ENCODE peak calls at places on chromosomes 16 and 17, in ten cellular contexts. V is T-cell; A is HFFc6; M is activated CD4-positive, alpha-beta T cell treated with anti-CD3 and anti-CD28 coated beads, Interleukin-2, amount 50 U/mL, for 1 hour; Y is GM12892; F is 8988T; H is sciatic nerve; U is NCI-H1105; L is astrocyte of the spinal cord; K is NCI-H1436. T is an unnamed sample.
A peak's percentile ranks its signal among the peaks of the same experiment; 100 is the strongest.

GRCh38 chr16:4052801-4053662 is 63.2 kb downstream of the ADCY9 start:
- DNase-seq in V (no peak), A (peak; percentile 71), M (no peak), Y (no peak), F (no peak), H (peak; percentile 66), U (peak; percentile 77), L (peak; percentile 23), K (peak; percentile 70), T (no peak)

GRCh38 chr17:4897198-4897657 is 2.1 kb upstream of the C17orf107 start:
- DNase-seq in V (no peak), A (no peak), M (no peak), Y (peak; percentile 9), F (no peak), H (no peak), U (no peak), L (no peak), K (no peak), T (no peak)

GRCh38 chr16:20901068-20901440 is 483 bp downstream of the LYRM1 start:
- DNase-seq in V (no peak), A (no peak), M (no peak), Y (no peak), F (no peak), H (no peak), U (no peak), L (no peak), K (no peak), T (peak; percentile 25)

GRCh38 chr17:65208753-65209152 is 71.6 kb downstream of the RGS9 start:
- DNase-seq in V (no peak), A (no peak), M (no peak), Y (no peak), F (no peak), H (peak; percentile 44), U (no peak), L (no peak), K (no peak), T (no peak)

GRCh38 chr16:19743816-19744159 is 25.7 kb downstream of the IQCK start:
- DNase-seq in V (no peak), A (no peak), M (no peak), Y (no peak), F (no peak), H (no peak), U (no peak), L (no peak), K (no peak), T (no peak)

GRCh38 chr17:50511058-50511457 is 2.8 kb downstream of the MYCBPAP start:
- DNase-seq in V (no peak), A (peak; percentile 6), M (peak; percentile 30), Y (peak; percentile 73), F (no peak), H (no peak), U (no peak), L (no peak), K (peak; percentile 15), T (peak; percentile 10)

GRCh38 chr17:12739500-12739899 is 49.8 kb upstream of the ARHGAP44 start:
- DNase-seq in V (no peak), A (no peak), M (no peak), Y (no peak), F (no peak), H (no peak), U (no peak), L (no peak), K (no peak), T (no peak)

GRCh38 chr16:66427036-66427446 is at the start of gene BEAN1:
- DNase-seq in V (no peak), A (no peak), M (no peak), Y (no peak), F (peak; percentile 86), H (no peak), U (no peak), L (no peak), K (no peak), T (no peak)

GRCh38 chr16:49362230-49362629 is 11.4 kb upstream of the C16orf78 start:
- DNase-seq in V (no peak), A (no peak), M (no peak), Y (no peak), F (no peak), H (no peak), U (no peak), L (no peak), K (no peak), T (no peak)

GRCh38 chr17:50162466-50163254 is 3.1 kb upstream of the SGCA start:
- DNase-seq in V (no peak), A (no peak), M (no peak), Y (no peak), F (no peak), H (no peak), U (no peak), L (no peak), K (no peak), T (no peak)

GRCh38 chr16:31458073-31458834 is 1.0 kb upstream of the ARMC5 start:
- DNase-seq in V (peak; percentile 63), A (peak; percentile 21), M (peak; percentile 53), Y (no peak), F (no peak), H (peak; percentile 84), U (peak; percentile 2), L (peak; percentile 51), K (no peak), T (peak; percentile 65)

GRCh38 chr16:49547448-49547847 is 173.8 kb downstream of the C16orf78 start:
- DNase-seq in V (no peak), A (no peak), M (no peak), Y (no peak), F (no peak), H (no peak), U (no peak), L (no peak), K (peak; percentile 40), T (no peak)

GRCh38 chr16:71540-72341 is 690 bp downstream of the RHBDF1 start:
- DNase-seq in V (no peak), A (peak; percentile 70), M (no peak), Y (peak; percentile 52), F (peak; percentile 91), H (peak; percentile 87), U (no peak), L (peak; percentile 63), K (no peak), T (no peak)

GRCh38 chr17:72977768-72978417 is 114.6 kb downstream of the SLC39A11 start:
- DNase-seq in V (no peak), A (no peak), M (no peak), Y (no peak), F (no peak), H (no peak), U (no peak), L (peak; percentile 59), K (no peak), T (no peak)

T was measured in naive thymus-derived CD4-positive, alpha-beta T cell.